ENCODE peak calls at places on chromosomes 16 and 17, in seven cellular contexts. K is fibroblast of lung, J is left ventricle myocardium inferior, Y is tibial artery, S is A549, X is H1, H is endodermal cell. E is an unnamed sample.

GRCh38 chr17:77735341-77736206 is 222.9 kb upstream of the TNRC6C start:
- DNase-seq in K (peak; percentile 73), J (peak; percentile 69), Y (peak; percentile 49), S (no peak), X (no peak), H (peak; percentile 83), E (peak; percentile 41)

GRCh38 chr16:67649494-67649931 is 4.6 kb downstream of the CARMIL2 start:
- DNase-seq in K (no peak), J (no peak), Y (no peak), S (no peak), X (no peak), H (peak; percentile 97), E (no peak)

GRCh38 chr17:18992454-18993130 is 12.0 kb downstream of the FAM83G start:
- DNase-seq in K (no peak), J (no peak), Y (no peak), S (no peak), X (no peak), H (no peak), E (no peak)

GRCh38 chr16:83943516-83944050 is 9.5 kb upstream of the OSGIN1 start:
- DNase-seq in K (no peak), J (no peak), Y (no peak), S (no peak), X (no peak), H (no peak), E (no peak)

GRCh38 chr16:85860413-85861094 is 38.4 kb upstream of the IRF8 start:
- DNase-seq in K (no peak), J (no peak), Y (no peak), S (no peak), X (no peak), H (peak; percentile 22), E (no peak)

GRCh38 chr16:2894231-2894630 is 11.2 kb downstream of the FLYWCH2 start:
- DNase-seq in K (no peak), J (no peak), Y (no peak), S (no peak), X (no peak), H (no peak), E (no peak)

GRCh38 chr16:69927056-69927757 is 23.9 kb upstream of the CLEC18A start:
- DNase-seq in K (peak; percentile 74), J (peak; percentile 68), Y (peak; percentile 86), S (no peak), X (no peak), H (no peak), E (no peak)

GRCh38 chr16:54932737-54933254 is 2.1 kb downstream of the IRX5 start:
- DNase-seq in K (no peak), J (no peak), Y (no peak), S (no peak), X (no peak), H (peak; percentile 83), E (no peak)

GRCh38 chr16:50259334-50260205 is 6.8 kb upstream of the ADCY7 start:
- DNase-seq in K (peak; percentile 68), J (peak; percentile 73), Y (peak; percentile 79), S (no peak), X (no peak), H (peak; percentile 63), E (no peak)

GRCh38 chr17:12047977-12048376 is 27.3 kb downstream of the MAP2K4 start:
- DNase-seq in K (no peak), J (no peak), Y (no peak), S (no peak), X (no peak), H (no peak), E (no peak)

GRCh38 chr16:57147381-57148191 is 38.3 kb downstream of the PSME3IP1 start:
- DNase-seq in K (no peak), J (no peak), Y (no peak), S (no peak), X (no peak), H (peak; percentile 46), E (no peak)

GRCh38 chr16:30893082-30893743 is 664 bp downstream of the BCL7C start:
- DNase-seq in K (no peak), J (no peak), Y (no peak), S (no peak), X (no peak), H (peak; percentile 60), E (no peak)

GRCh38 chr17:280901-281300 is 71.7 kb downstream of the RPH3AL start:
- DNase-seq in K (no peak), J (no peak), Y (no peak), S (no peak), X (no peak), H (no peak), E (no peak)

GRCh38 chr17:40621019-40621418 is 26.6 kb downstream of the SMARCE1 start:
- DNase-seq in K (no peak), J (no peak), Y (no peak), S (no peak), X (no peak), H (no peak), E (no peak)

GRCh38 chr17:78670850-78671291 is 93.7 kb upstream of the DNAH17 start:
- DNase-seq in K (no peak), J (no peak), Y (no peak), S (no peak), X (no peak), H (no peak), E (no peak)

GRCh38 chr16:67884684-67885083 is at the start of gene NRN1L:
- DNase-seq in K (peak; percentile 91), J (peak; percentile 90), Y (peak; percentile 89), S (no peak), X (peak; percentile 77), H (peak; percentile 98), E (peak; percentile 55)

GRCh38 chr17:79811888-79812205 is 15.0 kb upstream of the CBX8 start:
- DNase-seq in K (no peak), J (no peak), Y (no peak), S (no peak), X (no peak), H (no peak), E (no peak)

GRCh38 chr17:49861150-49861884 is 13.4 kb upstream of the TAC4 start:
- DNase-seq in K (peak; percentile 34), J (no peak), Y (no peak), S (peak; percentile 82), X (no peak), H (peak; percentile 89), E (no peak)

GRCh38 chr17:37816951-37817350 is 72.1 kb upstream of the HNF1B start:
- DNase-seq in K (peak; percentile 53), J (no peak), Y (no peak), S (no peak), X (no peak), H (peak; percentile 38), E (no peak)

GRCh38 chr17:63117431-63117830 is 151.4 kb downstream of the TANC2 start:
- DNase-seq in K (no peak), J (no peak), Y (no peak), S (no peak), X (no peak), H (no peak), E (no peak)

GRCh38 chr17:57215317-57215716 is 41.0 kb upstream of the MSI2 start:
- DNase-seq in K (peak; percentile 36), J (no peak), Y (peak; percentile 23), S (no peak), X (no peak), H (no peak), E (no peak)

GRCh38 chr17:48908047-48908843 is at the start of gene UBE2Z:
- DNase-seq in K (peak; percentile 97), J (peak; percentile 95), Y (peak; percentile 94), S (peak; percentile 99), X (peak; percentile 94), H (peak; percentile 100), E (peak; percentile 74)

GRCh38 chr16:77457046-77457445 is 22.2 kb upstream of the ADAMTS18 start:
- DNase-seq in K (no peak), J (no peak), Y (no peak), S (no peak), X (no peak), H (no peak), E (no peak)

DNA sequence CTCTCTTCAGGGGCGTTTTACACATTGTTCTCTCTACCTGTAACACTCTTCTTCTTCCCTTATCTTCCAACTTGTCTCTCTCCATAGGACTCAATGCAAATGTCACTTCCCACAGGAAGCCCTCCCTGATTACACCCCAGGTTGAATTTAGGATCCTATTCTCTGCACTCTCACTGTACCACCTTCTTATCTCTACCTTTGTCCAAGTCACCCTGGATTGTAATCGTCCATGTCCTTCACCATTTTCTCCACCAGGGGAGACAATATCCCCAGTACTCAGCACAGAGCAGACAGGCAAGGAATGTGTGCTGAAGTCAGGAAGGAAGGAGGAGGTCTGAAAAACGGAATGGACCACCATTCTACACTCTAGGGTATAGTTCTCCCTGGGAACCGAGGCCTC is 14.1 kb downstream of the C16orf82 start:
- DNase-seq in K (no peak), J (no peak), Y (no peak), S (peak; percentile 35), X (no peak), H (peak; percentile 81), E (no peak)
- TF ChIP-seq CTCF in K (peak; percentile 35), J (peak; percentile 48), Y (no peak), S (no peak), X (peak; percentile 53), H (peak; percentile 75), E (peak; percentile 9)

GRCh38 chr17:75847595-75848522 is 3.7 kb upstream of the UNC13D start:
- DNase-seq in K (no peak), J (no peak), Y (no peak), S (no peak), X (no peak), H (no peak), E (no peak)
- H3K4me1 ChIP-seq in K (peaks cover 5% of the 10 kb centered on the region), J (peaks cover 93% of the 10 kb centered on the region), Y (no peaks in the 10 kb centered on the region), S (peaks cover 43% of the 10 kb centered on the region), X (peaks cover 5% of the 10 kb centered on the region), H (no peaks in the 10 kb centered on the region), E (peaks cover 19% of the 10 kb centered on the region)

GRCh38 chr17:5669191-5669590 is 84.9 kb upstream of the NLRP1 start:
- DNase-seq in K (no peak), J (no peak), Y (no peak), S (no peak), X (no peak), H (no peak), E (no peak)

GRCh38 chr17:5672141-5672540 is 87.8 kb upstream of the NLRP1 start:
- DNase-seq in K (no peak), J (no peak), Y (no peak), S (no peak), X (no peak), H (peak; percentile 61), E (no peak)

GRCh38 chr17:5668557-5669138 is 84.3 kb upstream of the NLRP1 start:
- DNase-seq in K (no peak), J (no peak), Y (no peak), S (no peak), X (no peak), H (no peak), E (no peak)

GRCh38 chr17:5665164-5665563 is 80.9 kb upstream of the NLRP1 start:
- DNase-seq in K (no peak), J (no peak), Y (no peak), S (no peak), X (no peak), H (no peak), E (no peak)

DNA sequence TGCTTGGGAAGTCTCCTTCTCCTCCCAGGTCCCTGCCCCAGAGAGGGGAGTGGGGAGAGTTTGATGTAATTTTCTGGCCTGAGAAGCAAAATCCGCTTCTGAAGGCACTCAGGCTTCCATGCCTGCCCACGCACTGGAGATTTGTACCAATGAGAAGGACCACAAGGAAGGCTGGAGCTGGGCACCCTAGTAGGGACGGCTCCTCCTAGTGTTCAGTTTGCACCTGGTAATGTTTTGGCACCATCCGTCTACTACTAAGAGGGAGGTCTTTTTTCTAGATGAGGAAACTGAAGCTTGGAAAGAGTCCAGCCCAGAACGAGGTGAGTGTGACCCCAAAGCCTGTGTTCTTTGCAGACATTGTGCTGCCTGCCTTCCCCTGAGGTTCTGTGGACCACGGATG is 83.6 kb upstream of the NLRP1 start:
- DNase-seq in K (no peak), J (no peak), Y (no peak), S (no peak), X (no peak), H (peak; percentile 74), E (no peak)
- TF ChIP-seq CTCF in K (no peak), J (no peak), Y (no peak), S (no peak), X (peak; percentile 39), H (peak; percentile 74), E (no peak)

GRCh38 chr17:42845556-42845917 is 1.2 kb downstream of the AOC2 start:
- DNase-seq in K (no peak), J (no peak), Y (no peak), S (no peak), X (no peak), H (no peak), E (no peak)
- H3K4me1 ChIP-seq in K (peaks cover 2% of the 10 kb centered on the region), J (peaks cover 33% of the 10 kb centered on the region), Y (no peaks in the 10 kb centered on the region), S (no peaks in the 10 kb centered on the region), X (no peaks in the 10 kb centered on the region), H (peaks cover 3% of the 10 kb centered on the region), E (peaks cover 26% of the 10 kb centered on the region)